ENCODE peak calls at places on chromosomes 7 and 10, in ten cellular contexts. One of them, this sample, is unnamed.
A peak's percentile ranks its signal among the peaks of the same experiment; 100 is the strongest.

GRCh38 chr10:32788359-32788758 is 169.7 kb downstream of the ITGB1 start:
- DNase-seq in glutamatergic neuron: no peak
- DNase-seq in effector CD8-positive, alpha-beta T cell: no peak
- DNase-seq in HFF-Myc: no peak
- DNase-seq in T-helper 17 cell: no peak
- DNase-seq in activated naive CD4-positive, alpha-beta T cell: no peak
- DNase-seq in osteoblast: no peak
- DNase-seq in NCI-H2171: no peak
- DNase-seq in GM20000: no peak
- DNase-seq in T-helper 9 cell: no peak
- DNase-seq in this sample: no peak

GRCh38 chr10:97518601-97519043 is 19.9 kb downstream of the UBTD1 start:
- DNase-seq in T-helper 17 cell: no peak
- DNase-seq in glutamatergic neuron: no peak
- DNase-seq in activated naive CD4-positive, alpha-beta T cell: no peak
- DNase-seq in NCI-H2171: peak; percentile 10
- DNase-seq in T-helper 9 cell: no peak
- DNase-seq in effector CD8-positive, alpha-beta T cell: no peak
- DNase-seq in HFF-Myc: no peak
- DNase-seq in osteoblast: no peak
- DNase-seq in GM20000: no peak
- DNase-seq in this sample: no peak

GRCh38 chr10:31645786-31646185 is 282.8 kb downstream of the ARHGAP12 start:
- DNase-seq in effector CD8-positive, alpha-beta T cell: no peak
- DNase-seq in activated naive CD4-positive, alpha-beta T cell: no peak
- DNase-seq in T-helper 9 cell: no peak
- DNase-seq in HFF-Myc: no peak
- DNase-seq in NCI-H2171: no peak
- DNase-seq in GM20000: no peak
- DNase-seq in T-helper 17 cell: no peak
- DNase-seq in glutamatergic neuron: no peak
- DNase-seq in osteoblast: no peak
- DNase-seq in this sample: no peak

GRCh38 chr7:101125989-101126650 is 784 bp upstream of the SERPINE1 start:
- DNase-seq in osteoblast: peak; percentile 69
- DNase-seq in T-helper 9 cell: no peak
- DNase-seq in activated naive CD4-positive, alpha-beta T cell: no peak
- DNase-seq in glutamatergic neuron: no peak
- DNase-seq in GM20000: no peak
- DNase-seq in T-helper 17 cell: no peak
- DNase-seq in NCI-H2171: no peak
- DNase-seq in effector CD8-positive, alpha-beta T cell: no peak
- DNase-seq in HFF-Myc: peak; percentile 55
- DNase-seq in this sample: no peak

GRCh38 chr7:6121141-6121540 is 90.0 kb downstream of the ANKRD61 start:
- DNase-seq in HFF-Myc: no peak
- DNase-seq in effector CD8-positive, alpha-beta T cell: no peak
- DNase-seq in T-helper 17 cell: no peak
- DNase-seq in glutamatergic neuron: no peak
- DNase-seq in GM20000: no peak
- DNase-seq in activated naive CD4-positive, alpha-beta T cell: no peak
- DNase-seq in NCI-H2171: no peak
- DNase-seq in osteoblast: peak; percentile 55
- DNase-seq in T-helper 9 cell: no peak
- DNase-seq in this sample: no peak

GRCh38 chr10:117408436-117409384 is 33.5 kb upstream of the PDZD8 start:
- DNase-seq in HFF-Myc: no peak
- DNase-seq in effector CD8-positive, alpha-beta T cell: no peak
- DNase-seq in glutamatergic neuron: no peak
- DNase-seq in T-helper 9 cell: no peak
- DNase-seq in NCI-H2171: no peak
- DNase-seq in GM20000: no peak
- DNase-seq in osteoblast: no peak
- DNase-seq in T-helper 17 cell: no peak
- DNase-seq in activated naive CD4-positive, alpha-beta T cell: no peak
- DNase-seq in this sample: no peak

GRCh38 chr10:63522129-63522687 is 1.0 kb downstream of the REEP3 start:
- DNase-seq in T-helper 9 cell: no peak
- DNase-seq in glutamatergic neuron: no peak
- DNase-seq in HFF-Myc: no peak
- DNase-seq in NCI-H2171: peak; percentile 36
- DNase-seq in activated naive CD4-positive, alpha-beta T cell: no peak
- DNase-seq in T-helper 17 cell: no peak
- DNase-seq in effector CD8-positive, alpha-beta T cell: no peak
- DNase-seq in osteoblast: no peak
- DNase-seq in GM20000: peak; percentile 50
- DNase-seq in this sample: no peak

GRCh38 chr10:104339469-104340098 is 1.3 kb upstream of the ITPRIP start:
- DNase-seq in T-helper 17 cell: no peak
- DNase-seq in osteoblast: peak; percentile 87
- DNase-seq in HFF-Myc: no peak
- DNase-seq in T-helper 9 cell: no peak
- DNase-seq in glutamatergic neuron: no peak
- DNase-seq in activated naive CD4-positive, alpha-beta T cell: no peak
- DNase-seq in GM20000: no peak
- DNase-seq in NCI-H2171: no peak
- DNase-seq in effector CD8-positive, alpha-beta T cell: no peak
- DNase-seq in this sample: no peak

GRCh38 chr10:23864631-23865147 is 344.2 kb upstream of the KIAA1217 start:
- DNase-seq in GM20000: no peak
- DNase-seq in osteoblast: no peak
- DNase-seq in HFF-Myc: no peak
- DNase-seq in effector CD8-positive, alpha-beta T cell: no peak
- DNase-seq in T-helper 9 cell: no peak
- DNase-seq in T-helper 17 cell: no peak
- DNase-seq in activated naive CD4-positive, alpha-beta T cell: no peak
- DNase-seq in NCI-H2171: no peak
- DNase-seq in glutamatergic neuron: no peak
- DNase-seq in this sample: no peak

GRCh38 chr7:132778761-132779160 is 202.5 kb upstream of the PLXNA4 start:
- DNase-seq in NCI-H2171: no peak
- DNase-seq in activated naive CD4-positive, alpha-beta T cell: no peak
- DNase-seq in glutamatergic neuron: no peak
- DNase-seq in T-helper 9 cell: no peak
- DNase-seq in effector CD8-positive, alpha-beta T cell: no peak
- DNase-seq in osteoblast: no peak
- DNase-seq in GM20000: no peak
- DNase-seq in T-helper 17 cell: no peak
- DNase-seq in HFF-Myc: no peak
- DNase-seq in this sample: no peak

GRCh38 chr7:144710791-144711190 is 125.1 kb downstream of the TPK1 start:
- DNase-seq in glutamatergic neuron: no peak
- DNase-seq in GM20000: no peak
- DNase-seq in HFF-Myc: no peak
- DNase-seq in osteoblast: no peak
- DNase-seq in effector CD8-positive, alpha-beta T cell: no peak
- DNase-seq in NCI-H2171: no peak
- DNase-seq in activated naive CD4-positive, alpha-beta T cell: no peak
- DNase-seq in T-helper 9 cell: no peak
- DNase-seq in T-helper 17 cell: no peak
- DNase-seq in this sample: no peak

GRCh38 chr10:132929953-132930640 is 12.3 kb downstream of the CFAP46 start:
- DNase-seq in activated naive CD4-positive, alpha-beta T cell: no peak
- DNase-seq in T-helper 9 cell: no peak
- DNase-seq in HFF-Myc: no peak
- DNase-seq in effector CD8-positive, alpha-beta T cell: no peak
- DNase-seq in osteoblast: peak; percentile 23
- DNase-seq in NCI-H2171: no peak
- DNase-seq in T-helper 17 cell: no peak
- DNase-seq in glutamatergic neuron: no peak
- DNase-seq in GM20000: no peak
- DNase-seq in this sample: no peak

GRCh38 chr10:77637474-77637985 is at the start of gene KCNMA1:
- DNase-seq in T-helper 9 cell: no peak
- DNase-seq in effector CD8-positive, alpha-beta T cell: no peak
- DNase-seq in NCI-H2171: peak; percentile 52
- DNase-seq in T-helper 17 cell: no peak
- DNase-seq in osteoblast: peak; percentile 96
- DNase-seq in activated naive CD4-positive, alpha-beta T cell: no peak
- DNase-seq in GM20000: peak; percentile 38
- DNase-seq in glutamatergic neuron: peak; percentile 58
- DNase-seq in HFF-Myc: no peak
- DNase-seq in this sample: no peak

GRCh38 chr10:24453404-24453830 is 244.5 kb downstream of the KIAA1217 start:
- DNase-seq in NCI-H2171: no peak
- DNase-seq in GM20000: no peak
- DNase-seq in effector CD8-positive, alpha-beta T cell: no peak
- DNase-seq in osteoblast: no peak
- DNase-seq in HFF-Myc: no peak
- DNase-seq in glutamatergic neuron: no peak
- DNase-seq in activated naive CD4-positive, alpha-beta T cell: no peak
- DNase-seq in T-helper 17 cell: no peak
- DNase-seq in T-helper 9 cell: no peak
- DNase-seq in this sample: no peak

GRCh38 chr7:71285614-71286013 is 153.7 kb downstream of the GALNT17 start:
- DNase-seq in T-helper 9 cell: no peak
- DNase-seq in T-helper 17 cell: no peak
- DNase-seq in HFF-Myc: no peak
- DNase-seq in osteoblast: no peak
- DNase-seq in glutamatergic neuron: no peak
- DNase-seq in NCI-H2171: no peak
- DNase-seq in GM20000: no peak
- DNase-seq in activated naive CD4-positive, alpha-beta T cell: no peak
- DNase-seq in effector CD8-positive, alpha-beta T cell: no peak
- DNase-seq in this sample: no peak

GRCh38 chr7:34758111-34758601 is 100.1 kb downstream of the NPSR1 start:
- DNase-seq in effector CD8-positive, alpha-beta T cell: no peak
- DNase-seq in osteoblast: no peak
- DNase-seq in GM20000: no peak
- DNase-seq in T-helper 9 cell: no peak
- DNase-seq in HFF-Myc: no peak
- DNase-seq in NCI-H2171: no peak
- DNase-seq in activated naive CD4-positive, alpha-beta T cell: no peak
- DNase-seq in glutamatergic neuron: no peak
- DNase-seq in T-helper 17 cell: no peak
- DNase-seq in this sample: no peak

GRCh38 chr10:129695671-129696070 is 228.6 kb downstream of the MGMT start:
- DNase-seq in glutamatergic neuron: no peak
- DNase-seq in T-helper 9 cell: no peak
- DNase-seq in T-helper 17 cell: no peak
- DNase-seq in osteoblast: no peak
- DNase-seq in HFF-Myc: no peak
- DNase-seq in activated naive CD4-positive, alpha-beta T cell: no peak
- DNase-seq in GM20000: no peak
- DNase-seq in effector CD8-positive, alpha-beta T cell: no peak
- DNase-seq in NCI-H2171: no peak
- DNase-seq in this sample: no peak

GRCh38 chr10:78338717-78339116 is 305.1 kb downstream of the RPS24 start:
- DNase-seq in GM20000: no peak
- DNase-seq in T-helper 17 cell: no peak
- DNase-seq in osteoblast: no peak
- DNase-seq in effector CD8-positive, alpha-beta T cell: no peak
- DNase-seq in NCI-H2171: no peak
- DNase-seq in glutamatergic neuron: no peak
- DNase-seq in T-helper 9 cell: no peak
- DNase-seq in HFF-Myc: no peak
- DNase-seq in activated naive CD4-positive, alpha-beta T cell: no peak
- DNase-seq in this sample: no peak

GRCh38 chr7:11212816-11213215 is 239.1 kb downstream of the PHF14 start:
- DNase-seq in GM20000: no peak
- DNase-seq in HFF-Myc: no peak
- DNase-seq in osteoblast: no peak
- DNase-seq in NCI-H2171: no peak
- DNase-seq in activated naive CD4-positive, alpha-beta T cell: no peak
- DNase-seq in T-helper 17 cell: no peak
- DNase-seq in T-helper 9 cell: no peak
- DNase-seq in effector CD8-positive, alpha-beta T cell: no peak
- DNase-seq in glutamatergic neuron: no peak
- DNase-seq in this sample: no peak

GRCh38 chr7:50317697-50318640 is 13.5 kb downstream of the IKZF1 start:
- DNase-seq in effector CD8-positive, alpha-beta T cell: no peak
- DNase-seq in HFF-Myc: no peak
- DNase-seq in glutamatergic neuron: no peak
- DNase-seq in T-helper 9 cell: no peak
- DNase-seq in T-helper 17 cell: no peak
- DNase-seq in activated naive CD4-positive, alpha-beta T cell: peak; percentile 36
- DNase-seq in NCI-H2171: no peak
- DNase-seq in GM20000: no peak
- DNase-seq in osteoblast: no peak
- DNase-seq in this sample: no peak

GRCh38 chr10:132551808-132552130 is 14.2 kb downstream of the INPP5A start:
- DNase-seq in T-helper 17 cell: no peak
- DNase-seq in GM20000: no peak
- DNase-seq in HFF-Myc: no peak
- DNase-seq in NCI-H2171: no peak
- DNase-seq in glutamatergic neuron: no peak
- DNase-seq in activated naive CD4-positive, alpha-beta T cell: no peak
- DNase-seq in effector CD8-positive, alpha-beta T cell: no peak
- DNase-seq in osteoblast: no peak
- DNase-seq in T-helper 9 cell: no peak
- DNase-seq in this sample: no peak

GRCh38 chr10:44357141-44357540 is 27.8 kb downstream of the CXCL12 start:
- DNase-seq in activated naive CD4-positive, alpha-beta T cell: no peak
- DNase-seq in HFF-Myc: no peak
- DNase-seq in osteoblast: no peak
- DNase-seq in glutamatergic neuron: no peak
- DNase-seq in T-helper 9 cell: no peak
- DNase-seq in GM20000: no peak
- DNase-seq in T-helper 17 cell: no peak
- DNase-seq in effector CD8-positive, alpha-beta T cell: no peak
- DNase-seq in NCI-H2171: no peak
- DNase-seq in this sample: no peak

GRCh38 chr10:131786756-131787605 is 113.8 kb upstream of the PPP2R2D start:
- DNase-seq in NCI-H2171: peak; percentile 6
- DNase-seq in T-helper 17 cell: no peak
- DNase-seq in osteoblast: peak; percentile 47
- DNase-seq in T-helper 9 cell: peak; percentile 9
- DNase-seq in GM20000: peak; percentile 55
- DNase-seq in HFF-Myc: no peak
- DNase-seq in activated naive CD4-positive, alpha-beta T cell: no peak
- DNase-seq in effector CD8-positive, alpha-beta T cell: no peak
- DNase-seq in glutamatergic neuron: no peak
- DNase-seq in this sample: no peak

GRCh38 chr10:97291357-97292096 is 910 bp downstream of the ARHGAP19 start:
- DNase-seq in glutamatergic neuron: no peak
- DNase-seq in NCI-H2171: no peak
- DNase-seq in T-helper 17 cell: no peak
- DNase-seq in GM20000: no peak
- DNase-seq in activated naive CD4-positive, alpha-beta T cell: no peak
- DNase-seq in T-helper 9 cell: no peak
- DNase-seq in HFF-Myc: no peak
- DNase-seq in osteoblast: peak; percentile 66
- DNase-seq in effector CD8-positive, alpha-beta T cell: no peak
- DNase-seq in this sample: no peak

GRCh38 chr7:17233643-17234397 is 64.6 kb upstream of the AHR start:
- DNase-seq in T-helper 9 cell: peak; percentile 45
- DNase-seq in T-helper 17 cell: peak; percentile 51
- DNase-seq in GM20000: peak; percentile 2
- DNase-seq in effector CD8-positive, alpha-beta T cell: peak; percentile 1
- DNase-seq in glutamatergic neuron: no peak
- DNase-seq in HFF-Myc: no peak
- DNase-seq in NCI-H2171: no peak
- DNase-seq in osteoblast: no peak
- DNase-seq in activated naive CD4-positive, alpha-beta T cell: no peak
- DNase-seq in this sample: no peak

GRCh38 chr10:70879244-70879643 is 9.1 kb downstream of the PCBD1 start:
- DNase-seq in NCI-H2171: no peak
- DNase-seq in glutamatergic neuron: no peak
- DNase-seq in activated naive CD4-positive, alpha-beta T cell: no peak
- DNase-seq in osteoblast: no peak
- DNase-seq in T-helper 17 cell: no peak
- DNase-seq in effector CD8-positive, alpha-beta T cell: no peak
- DNase-seq in HFF-Myc: no peak
- DNase-seq in T-helper 9 cell: no peak
- DNase-seq in GM20000: no peak
- DNase-seq in this sample: no peak

This sample was measured in cortex of kidney.